ENCODE peak calls at places on chromosomes 3 and 15, in ten cellular contexts. V is fibroblast of lung; G is stomach; P is CD4-positive, CD25-positive, alpha-beta regulatory T cell; W is kidney epithelial cell; Z is epithelial cell of esophagus; U is lower leg skin; T is CD8-positive, alpha-beta T cell; Q is PC-3; H is naive thymus-derived CD4-positive, alpha-beta T cell. D is an unnamed sample.

GRCh38 chr3:177802151-177802900 is 605.0 kb upstream of the TBL1XR1 start:
- DNase-seq in V (peak), G (no peak), P (no peak), W (no peak), Z (peak), U (no peak), T (no peak), Q (peak), H (no peak), D (no peak)

GRCh38 chr15:69556344-69556743 is 103.7 kb downstream of the RPLP1 start:
- DNase-seq in V (no peak), G (no peak), P (no peak), W (no peak), Z (no peak), U (no peak), T (no peak), Q (no peak), H (no peak), D (no peak)

GRCh38 chr15:38190501-38190900 is 62.1 kb upstream of the SPRED1 start:
- DNase-seq in V (no peak), G (no peak), P (no peak), W (no peak), Z (no peak), U (no peak), T (no peak), Q (peak), H (no peak), D (no peak)

GRCh38 chr3:11300970-11301369 is 28.8 kb downstream of the ATG7 start:
- DNase-seq in V (peak), G (no peak), P (no peak), W (no peak), Z (no peak), U (no peak), T (no peak), Q (no peak), H (no peak), D (no peak)

GRCh38 chr3:194536883-194537637 is 50.3 kb upstream of the ATP13A3 start:
- DNase-seq in V (peak), G (peak), P (no peak), W (no peak), Z (peak), U (no peak), T (no peak), Q (peak), H (no peak), D (no peak)

GRCh38 chr3:107222927-107223326 is 154.3 kb upstream of the CCDC54 start:
- DNase-seq in V (peak), G (no peak), P (no peak), W (no peak), Z (no peak), U (no peak), T (no peak), Q (peak), H (no peak), D (no peak)

GRCh38 chr3:123769360-123769743 is 114.8 kb downstream of the MYLK start:
- DNase-seq in V (no peak), G (no peak), P (no peak), W (no peak), Z (peak), U (peak), T (no peak), Q (peak), H (no peak), D (no peak)

GRCh38 chr3:183211390-183211789 is 41.7 kb upstream of the B3GNT5 start:
- DNase-seq in V (no peak), G (peak), P (no peak), W (no peak), Z (no peak), U (no peak), T (no peak), Q (no peak), H (no peak), D (no peak)

GRCh38 chr3:32865364-32865763 is 47.6 kb downstream of the TRIM71 start:
- DNase-seq in V (peak), G (peak), P (no peak), W (no peak), Z (no peak), U (no peak), T (no peak), Q (peak), H (no peak), D (no peak)

GRCh38 chr3:183944790-183945189 is 60.1 kb upstream of the PARL start:
- DNase-seq in V (no peak), G (no peak), P (no peak), W (no peak), Z (no peak), U (no peak), T (no peak), Q (no peak), H (no peak), D (no peak)

GRCh38 chr3:133377396-133377795 is 22.5 kb upstream of the BFSP2 start:
- DNase-seq in V (peak), G (no peak), P (no peak), W (no peak), Z (peak), U (no peak), T (no peak), Q (peak), H (no peak), D (peak)

GRCh38 chr3:115239717-115240116 is 92.6 kb upstream of the ZBTB20 start:
- DNase-seq in V (peak), G (no peak), P (no peak), W (peak), Z (peak), U (peak), T (no peak), Q (peak), H (no peak), D (no peak)

GRCh38 chr3:45442679-45443214 is 54.4 kb downstream of the LARS2 start:
- DNase-seq in V (no peak), G (no peak), P (no peak), W (no peak), Z (no peak), U (no peak), T (no peak), Q (no peak), H (no peak), D (no peak)

GRCh38 chr3:148642214-148642613 is 55.5 kb upstream of the AGTR1 start:
- DNase-seq in V (no peak), G (no peak), P (no peak), W (no peak), Z (no peak), U (no peak), T (no peak), Q (no peak), H (no peak), D (no peak)

GRCh38 chr15:50909044-50909342 is 510 bp downstream of the AP4E1 start:
- DNase-seq in V (no peak), G (no peak), P (no peak), W (no peak), Z (no peak), U (no peak), T (no peak), Q (peak), H (no peak), D (peak)

GRCh38 chr3:90007786-90008499 is 900.5 kb downstream of the EPHA3 start:
- DNase-seq in V (no peak), G (no peak), P (no peak), W (no peak), Z (no peak), U (no peak), T (no peak), Q (no peak), H (no peak), D (no peak)

GRCh38 chr3:38111201-38111600 is 25.7 kb downstream of the ACAA1 start:
- DNase-seq in V (no peak), G (peak), P (no peak), W (no peak), Z (no peak), U (peak), T (no peak), Q (no peak), H (no peak), D (no peak)

GRCh38 chr3:39107874-39108308 is 411 bp downstream of the TTC21A start:
- DNase-seq in V (peak), G (no peak), P (no peak), W (no peak), Z (no peak), U (no peak), T (no peak), Q (no peak), H (no peak), D (no peak)

GRCh38 chr3:100149130-100149529 is 34.8 kb upstream of the FILIP1L start:
- DNase-seq in V (no peak), G (no peak), P (no peak), W (no peak), Z (no peak), U (no peak), T (no peak), Q (no peak), H (no peak), D (no peak)

GRCh38 chr3:118801899-118802298 is 232.7 kb downstream of the IGSF11 start:
- DNase-seq in V (no peak), G (peak), P (no peak), W (no peak), Z (no peak), U (no peak), T (no peak), Q (no peak), H (no peak), D (no peak)

GRCh38 chr3:194570184-194570583 is 63.0 kb downstream of the TMEM44 start:
- DNase-seq in V (no peak), G (no peak), P (no peak), W (no peak), Z (no peak), U (no peak), T (no peak), Q (no peak), H (no peak), D (no peak)

GRCh38 chr3:13687409-13687989 is 138.6 kb downstream of the FBLN2 start:
- DNase-seq in V (no peak), G (no peak), P (no peak), W (no peak), Z (no peak), U (no peak), T (no peak), Q (no peak), H (no peak), D (peak)

GRCh38 chr3:67947808-67948508 is 293.5 kb upstream of the SUCLG2 start:
- DNase-seq in V (no peak), G (no peak), P (peak), W (no peak), Z (no peak), U (no peak), T (peak), Q (peak), H (peak), D (peak)

GRCh38 chr3:182959474-182960350 is 20.6 kb downstream of the DCUN1D1 start:
- DNase-seq in V (no peak), G (no peak), P (no peak), W (no peak), Z (no peak), U (no peak), T (no peak), Q (no peak), H (no peak), D (no peak)

GRCh38 chr3:143301502-143301901 is 181.9 kb downstream of the CHST2 start:
- DNase-seq in V (no peak), G (no peak), P (no peak), W (no peak), Z (no peak), U (no peak), T (no peak), Q (no peak), H (no peak), D (no peak)

GRCh38 chr3:14913926-14914776 is 33.2 kb upstream of the NR2C2 start:
- DNase-seq in V (no peak), G (peak), P (no peak), W (no peak), Z (no peak), U (peak), T (no peak), Q (no peak), H (no peak), D (no peak)

GRCh38 chr3:87173071-87173470 is 54.0 kb upstream of the CHMP2B start:
- DNase-seq in V (peak), G (no peak), P (no peak), W (no peak), Z (no peak), U (no peak), T (no peak), Q (peak), H (no peak), D (no peak)

GRCh38 chr3:125068265-125068664 is 12.5 kb upstream of the HEG1 start:
- DNase-seq in V (no peak), G (no peak), P (no peak), W (no peak), Z (no peak), U (no peak), T (no peak), Q (no peak), H (no peak), D (no peak)

GRCh38 chr15:85124173-85124572 is 142.5 kb downstream of the PDE8A start:
- DNase-seq in V (no peak), G (no peak), P (no peak), W (no peak), Z (no peak), U (no peak), T (no peak), Q (no peak), H (no peak), D (no peak)

GRCh38 chr15:33005582-33005981 is 188.9 kb downstream of the FMN1 start:
- DNase-seq in V (no peak), G (no peak), P (no peak), W (no peak), Z (no peak), U (no peak), T (no peak), Q (no peak), H (no peak), D (no peak)

GRCh38 chr3:100492810-100493140 is 356 bp downstream of the TMEM45A start:
- DNase-seq in V (no peak), G (no peak), P (no peak), W (no peak), Z (no peak), U (no peak), T (no peak), Q (peak), H (no peak), D (no peak)

GRCh38 chr3:162193148-162193547 is 696.5 kb downstream of the OTOL1 start:
- DNase-seq in V (no peak), G (no peak), P (no peak), W (no peak), Z (no peak), U (no peak), T (no peak), Q (no peak), H (no peak), D (no peak)

GRCh38 chr3:151307131-151307530 is 9.5 kb downstream of the GPR87 start:
- DNase-seq in V (peak), G (no peak), P (no peak), W (no peak), Z (peak), U (no peak), T (no peak), Q (peak), H (no peak), D (no peak)

GRCh38 chr3:109346099-109346498 is 8.8 kb upstream of the DPPA4 start:
- DNase-seq in V (no peak), G (no peak), P (no peak), W (no peak), Z (no peak), U (no peak), T (no peak), Q (no peak), H (no peak), D (no peak)

DNA sequence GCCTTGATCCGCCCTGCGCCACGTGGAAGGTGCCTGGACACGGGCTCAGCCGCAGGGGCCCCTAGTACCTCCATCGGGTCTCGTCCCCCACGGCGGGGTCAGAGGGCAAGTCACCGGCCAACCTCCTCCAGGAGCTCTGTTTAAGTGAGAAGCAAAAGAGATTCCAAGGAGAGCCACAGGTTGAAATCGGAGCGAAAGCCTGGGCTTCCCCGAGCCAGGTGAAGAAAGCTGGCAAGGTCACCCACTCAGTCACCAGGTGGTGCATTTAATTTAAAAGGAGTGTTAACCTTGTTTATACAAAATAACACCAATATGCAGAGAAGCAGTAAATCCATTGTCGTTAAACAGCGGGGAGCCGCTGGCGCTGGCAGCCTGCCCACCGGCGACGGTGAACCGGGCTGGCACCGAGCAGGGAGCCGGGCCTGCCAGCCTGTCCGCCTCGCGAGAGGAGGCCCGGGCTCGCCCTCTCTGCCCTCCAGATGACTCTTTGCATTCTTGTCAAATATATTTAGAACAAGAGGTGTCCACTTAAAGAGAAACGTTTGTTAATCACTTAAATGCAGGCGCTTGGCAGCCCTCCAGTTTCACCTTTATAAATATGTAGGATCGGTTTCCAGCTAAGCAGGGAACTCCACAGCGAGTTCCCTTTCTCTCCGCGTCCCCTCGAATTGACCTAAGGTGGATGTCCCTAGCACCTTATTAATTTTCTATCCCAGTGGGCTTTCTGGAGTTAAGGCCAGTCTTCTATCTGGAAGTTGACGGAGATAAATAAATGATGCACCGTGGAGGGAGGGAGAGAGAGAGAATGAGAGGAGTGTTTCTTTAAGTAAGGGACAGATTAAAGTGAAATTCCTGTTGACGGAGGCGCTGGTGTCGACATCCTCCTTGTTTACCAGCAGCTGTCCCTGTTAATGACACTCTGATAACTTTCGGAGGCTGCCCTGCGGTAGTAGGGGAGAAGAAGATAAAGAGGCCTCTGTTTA is 277.2 kb upstream of the NR2F2 start:
- DNase-seq in V (peak), G (peak), P (no peak), W (no peak), Z (peak), U (peak), T (no peak), Q (peak), H (no peak), D (no peak)
- H3K4me3 ChIP-seq in V (no peak), G (peak), P (peak), W (no peak), Z (peak), U (no peak), T (no peak), Q (peak), H (no peak), D (no peak)

GRCh38 chr3:64867204-64867603 is 179.4 kb upstream of the ADAMTS9 start:
- DNase-seq in V (no peak), G (no peak), P (no peak), W (no peak), Z (no peak), U (no peak), T (no peak), Q (no peak), H (no peak), D (no peak)
- H3K4me3 ChIP-seq in V (no peak), G (no peak), P (no peak), W (no peak), Z (no peak), U (no peak), T (no peak), Q (no peak), H (no peak), D (no peak)

DNA sequence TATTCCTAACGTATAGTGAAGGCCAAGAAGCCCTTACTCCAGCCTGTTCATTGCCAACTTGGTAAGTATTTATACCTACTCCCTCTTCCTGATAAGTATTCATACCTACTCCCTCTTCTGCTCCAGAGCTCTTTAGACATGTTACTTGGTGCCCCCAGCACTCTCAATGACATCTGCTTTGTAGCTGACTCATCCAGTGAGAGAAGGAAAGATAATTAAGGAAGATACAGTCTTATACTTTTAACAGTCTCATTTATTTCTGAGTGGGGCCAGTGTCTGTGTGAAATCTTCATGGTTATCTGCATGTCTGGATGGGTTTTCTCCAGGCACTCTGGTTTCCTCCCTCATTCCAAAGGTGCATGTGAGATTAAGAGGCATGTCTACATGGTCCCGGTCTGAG is 698.7 kb downstream of the FHIT start:
- DNase-seq in V (peak), G (no peak), P (no peak), W (peak), Z (no peak), U (no peak), T (no peak), Q (no peak), H (no peak), D (no peak)
- H3K4me3 ChIP-seq in V (no peak), G (no peak), P (no peak), W (no peak), Z (no peak), U (no peak), T (no peak), Q (no peak), H (no peak), D (no peak)

GRCh38 chr3:52297242-52298146 is 9.9 kb downstream of the GLYCTK start:
- DNase-seq in V (no peak), G (no peak), P (no peak), W (no peak), Z (no peak), U (no peak), T (no peak), Q (no peak), H (no peak), D (no peak)

GRCh38 chr3:52295809-52296208 is 8.2 kb downstream of the GLYCTK start:
- DNase-seq in V (no peak), G (no peak), P (no peak), W (no peak), Z (no peak), U (no peak), T (no peak), Q (no peak), H (no peak), D (no peak)

GRCh38 chr3:52299247-52299657 is 11.6 kb downstream of the GLYCTK start:
- DNase-seq in V (no peak), G (no peak), P (no peak), W (no peak), Z (no peak), U (no peak), T (no peak), Q (no peak), H (no peak), D (no peak)

GRCh38 chr3:52299815-52300611 is 12.4 kb downstream of the GLYCTK start:
- DNase-seq in V (peak), G (peak), P (no peak), W (no peak), Z (peak), U (no peak), T (no peak), Q (peak), H (no peak), D (no peak)

DNA sequence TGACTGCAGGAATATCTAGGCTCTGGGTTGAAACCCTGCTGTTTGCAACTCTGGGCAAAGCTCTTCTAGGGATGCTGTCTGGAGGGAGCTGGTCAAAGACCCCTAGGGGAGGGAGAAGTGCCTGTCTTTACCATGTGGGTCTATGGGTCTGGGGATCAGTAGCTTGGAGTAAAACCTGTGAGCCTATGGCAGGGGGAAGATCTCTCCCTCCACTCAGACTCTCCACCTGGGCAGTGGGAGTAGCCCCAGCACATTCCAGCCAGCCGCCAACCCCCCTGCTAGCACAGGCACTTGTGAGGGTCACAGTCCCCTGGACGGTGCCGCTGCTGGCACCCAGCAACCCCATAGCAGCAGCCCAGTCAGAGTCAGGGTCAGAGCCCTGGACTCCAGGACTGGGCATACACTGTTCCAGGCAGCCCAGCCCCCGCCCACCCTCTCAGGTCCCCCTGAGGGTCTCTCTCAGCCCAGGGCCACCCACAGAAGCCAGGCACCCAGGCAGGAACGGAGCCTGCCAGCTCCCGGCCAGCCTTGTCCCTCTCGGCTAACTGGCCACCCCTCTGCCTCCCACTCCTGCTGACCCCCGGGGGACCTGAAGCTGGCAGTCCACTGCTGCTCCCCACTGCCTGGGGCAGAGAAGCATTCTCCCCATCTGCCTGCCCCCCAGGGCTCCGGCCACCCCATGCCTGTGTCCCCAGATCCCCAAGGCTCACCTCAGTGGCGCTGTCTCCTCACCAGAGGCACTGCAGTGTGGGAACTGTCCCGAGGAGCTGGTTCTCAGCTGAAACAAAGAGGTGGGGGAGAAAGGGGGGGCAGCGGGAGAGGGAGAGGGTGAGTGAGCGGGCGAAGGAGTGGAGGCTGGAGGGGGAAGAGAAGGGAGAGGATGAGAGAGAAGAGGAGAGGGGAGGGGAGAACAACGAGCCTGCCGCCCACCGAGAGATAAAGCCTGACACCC is 10.8 kb downstream of the GLYCTK start:
- DNase-seq in V (no peak), G (no peak), P (no peak), W (no peak), Z (no peak), U (no peak), T (no peak), Q (no peak), H (no peak), D (no peak)
- H3K4me3 ChIP-seq in V (no peak), G (no peak), P (no peak), W (peak), Z (no peak), U (no peak), T (no peak), Q (no peak), H (no peak), D (no peak)